ENCODE peak calls at places on chromosomes 7 and 10, in four cellular contexts. P is K562, Z is H1, U is SK-N-SH. M is an unnamed sample.

GRCh38 chr10:69786791-69787190 is 14.9 kb upstream of the COL13A1 start:
- DNase-seq in Z (no peak), U (no peak), P (peak; percentile 20), M (no peak)

GRCh38 chr10:77320852-77321496 is 316.6 kb downstream of the KCNMA1 start:
- DNase-seq in Z (no peak), U (no peak), P (no peak), M (no peak)

GRCh38 chr7:70317356-70317755 is 719.1 kb downstream of the AUTS2 start:
- DNase-seq in U (no peak), Z (no peak), P (no peak), M (no peak)

GRCh38 chr7:51471199-51472016 is 154.8 kb upstream of the COBL start:
- DNase-seq in Z (peak; percentile 63), U (peak; percentile 69), P (no peak), M (peak; percentile 62)

GRCh38 chr10:127168251-127168650 is 28.1 kb downstream of the INSYN2A start:
- DNase-seq in P (no peak), Z (no peak), U (no peak), M (no peak)

GRCh38 chr7:33831389-33832118 is 73.8 kb upstream of the BMPER start:
- DNase-seq in U (no peak), Z (no peak), P (no peak), M (no peak)

GRCh38 chr10:109912335-109913282 is 10.7 kb downstream of the XPNPEP1 start:
- DNase-seq in Z (no peak), P (no peak), U (no peak), M (no peak)

GRCh38 chr10:13590886-13591285 is 4.1 kb downstream of the PRPF18 start:
- DNase-seq in Z (no peak), U (no peak), P (no peak), M (no peak)

GRCh38 chr10:71963756-71964668 is at the start of gene CHST3:
- DNase-seq in U (peak; percentile 84), P (no peak), Z (peak; percentile 78), M (peak; percentile 66)

GRCh38 chr10:13340626-13341370 is 7.3 kb downstream of the SEPHS1 start:
- DNase-seq in Z (no peak), P (no peak), U (no peak), M (no peak)

GRCh38 chr10:53664620-53665019 is 892.0 kb upstream of the MBL2 start:
- DNase-seq in Z (no peak), U (no peak), P (no peak), M (no peak)

GRCh38 chr7:28904539-28905143 is 53.5 kb downstream of the TRIL start:
- DNase-seq in Z (no peak), P (no peak), U (peak; percentile 41), M (no peak)

GRCh38 chr7:20280475-20281351 is 50.0 kb upstream of the ITGB8 start:
- DNase-seq in U (peak; percentile 27), P (no peak), Z (no peak), M (no peak)

GRCh38 chr10:23742807-23743206 is 303.9 kb downstream of the OTUD1 start:
- DNase-seq in Z (no peak), U (no peak), P (no peak), M (no peak)

GRCh38 chr10:89653410-89653828 is 8.4 kb upstream of the PANK1 start:
- DNase-seq in P (no peak), U (no peak), Z (no peak), M (no peak)

GRCh38 chr7:87220026-87220733 is 648 bp upstream of the TMEM243 start:
- DNase-seq in U (peak; percentile 97), P (peak; percentile 61), Z (peak; percentile 88), M (peak; percentile 83)

GRCh38 chr7:25117226-25118047 is 7.6 kb downstream of the CYCS start:
- DNase-seq in U (no peak), Z (no peak), P (peak; percentile 21), M (no peak)

GRCh38 chr10:7886056-7886455 is 67.8 kb downstream of the TAF3 start:
- DNase-seq in P (no peak), U (no peak), Z (no peak), M (no peak)

GRCh38 chr7:24854866-24855265 is 97.6 kb upstream of the GSDME start:
- DNase-seq in P (no peak), U (no peak), Z (no peak), M (no peak)

GRCh38 chr10:12241810-12242529 is 46.0 kb downstream of the CDC123 start:
- DNase-seq in Z (no peak), U (no peak), P (no peak), M (no peak)

GRCh38 chr7:155587486-155587885 is 41.1 kb upstream of the CNPY1 start:
- DNase-seq in U (no peak), P (no peak), Z (no peak), M (no peak)

GRCh38 chr7:24757799-24758275 is 573 bp upstream of the GSDME start:
- DNase-seq in P (no peak), Z (no peak), U (peak; percentile 33), M (no peak)

GRCh38 chr7:117279931-117280525 is 42.8 kb downstream of the WNT2 start:
- DNase-seq in U (no peak), P (peak; percentile 28), Z (no peak), M (no peak)

GRCh38 chr7:114802628-114803027 is 119.3 kb upstream of the MDFIC start:
- DNase-seq in Z (no peak), U (no peak), P (no peak), M (no peak)

GRCh38 chr10:451021-451471 is 238.4 kb downstream of the DIP2C start:
- DNase-seq in U (no peak), Z (no peak), P (no peak), M (no peak)
- TF ChIP-seq TEAD4 in U (no peak), Z (no peak), P (no peak), M (no peak)

GRCh38 chr10:70816220-70816894 is 609 bp downstream of the SGPL1 start:
- DNase-seq in P (peak; percentile 71), U (peak; percentile 89), Z (peak; percentile 76), M (peak; percentile 67)
- TF ChIP-seq TEAD4 in P (no peak), U (no peak), Z (no peak), M (no peak)

GRCh38 chr7:100673302-100673941 is at the start of gene GNB2:
- DNase-seq in U (peak; percentile 99), P (peak; percentile 100), Z (peak; percentile 100), M (peak; percentile 100)

GRCh38 chr7:100675581-100676350 is 2.2 kb downstream of the GNB2 start:
- DNase-seq in P (peak; percentile 91), U (peak; percentile 96), Z (peak; percentile 80), M (peak; percentile 75)

GRCh38 chr7:100674441-100675407 is 1.2 kb downstream of the GNB2 start:
- DNase-seq in Z (peak; percentile 69), P (peak; percentile 60), U (peak; percentile 68), M (no peak)

GRCh38 chr7:100671353-100672327 is 1.9 kb upstream of the GNB2 start:
- DNase-seq in P (no peak), Z (no peak), U (no peak), M (no peak)

GRCh38 chr7:100673942-100674431 is 447 bp downstream of the GNB2 start:
- DNase-seq in P (peak; percentile 71), Z (peak; percentile 76), U (peak; percentile 69), M (no peak)
- TF ChIP-seq TEAD4 in P (no peak), Z (no peak), U (no peak), M (no peak)

DNA sequence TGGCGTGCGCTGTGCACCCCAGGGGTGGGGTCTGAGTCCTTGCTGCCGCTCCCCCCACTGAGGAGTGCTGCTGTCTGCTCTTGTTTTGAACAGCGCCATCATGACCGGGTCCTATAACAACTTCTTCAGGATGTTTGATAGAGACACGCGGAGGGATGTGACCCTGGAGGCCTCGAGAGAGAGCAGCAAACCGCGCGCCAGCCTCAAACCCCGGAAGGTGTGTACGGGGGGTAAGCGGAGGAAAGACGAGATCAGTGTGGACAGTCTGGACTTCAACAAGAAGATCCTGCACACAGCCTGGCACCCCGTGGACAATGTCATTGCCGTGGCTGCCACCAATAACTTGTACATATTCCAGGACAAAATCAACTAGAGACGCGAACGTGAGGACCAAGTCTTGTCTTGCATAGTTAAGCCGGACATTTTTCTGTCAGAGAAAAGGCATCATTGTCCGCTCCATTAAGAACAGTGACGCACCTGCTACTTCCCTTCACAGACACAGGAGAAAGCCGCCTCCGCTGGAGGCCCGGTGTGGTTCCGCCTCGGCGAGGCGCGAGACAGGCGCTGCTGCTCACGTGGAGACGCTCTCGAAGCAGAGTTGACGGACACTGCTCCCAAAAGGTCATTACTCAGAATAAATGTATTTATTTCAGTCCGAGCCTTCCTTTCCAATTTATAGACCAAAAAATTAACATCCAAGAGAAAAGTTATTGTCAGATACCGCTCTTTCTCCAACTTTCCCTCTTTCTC is 26.0 kb downstream of the BNIP3 start:
- DNase-seq in U (no peak), P (no peak), Z (no peak), M (no peak)
- TF ChIP-seq TEAD4 in U (no peak), P (no peak), Z (no peak), M (no peak)

GRCh38 chr7:83936056-83936703 is 258.4 kb downstream of the SEMA3A start:
- DNase-seq in U (peak; percentile 57), Z (peak; percentile 66), P (peak; percentile 76), M (peak; percentile 69)
- TF ChIP-seq TEAD4 in U (no peak), Z (no peak), P (no peak), M (no peak)

DNA sequence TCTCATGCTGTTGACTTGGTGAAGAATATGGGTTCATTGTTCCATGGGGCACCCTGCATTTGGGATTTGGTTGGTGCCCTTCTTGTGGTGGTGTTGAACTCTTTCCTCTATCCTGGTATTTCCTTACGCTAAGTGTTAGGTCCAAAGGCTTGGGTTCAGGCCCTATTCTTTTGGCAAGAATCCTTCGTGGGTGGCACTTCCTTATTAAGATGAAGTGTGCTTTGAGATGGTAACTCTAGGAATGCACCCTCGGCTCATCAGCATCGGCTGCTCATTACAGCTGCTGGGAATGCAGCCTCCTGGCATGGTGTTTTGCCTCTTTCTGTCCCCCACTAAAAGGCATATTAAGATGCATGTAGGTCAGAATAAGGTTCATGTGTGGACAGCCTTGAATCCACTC is 380.7 kb downstream of the RPS24 start:
- DNase-seq in P (no peak), U (no peak), Z (no peak), M (no peak)
- TF ChIP-seq TEAD4 in P (no peak), U (no peak), Z (no peak), M (no peak)

GRCh38 chr7:36819639-36820038 is 95.3 kb upstream of the AOAH start:
- DNase-seq in U (no peak), Z (no peak), P (no peak), M (no peak)
- TF ChIP-seq TEAD4 in U (no peak), Z (no peak), P (no peak), M (no peak)

DNA sequence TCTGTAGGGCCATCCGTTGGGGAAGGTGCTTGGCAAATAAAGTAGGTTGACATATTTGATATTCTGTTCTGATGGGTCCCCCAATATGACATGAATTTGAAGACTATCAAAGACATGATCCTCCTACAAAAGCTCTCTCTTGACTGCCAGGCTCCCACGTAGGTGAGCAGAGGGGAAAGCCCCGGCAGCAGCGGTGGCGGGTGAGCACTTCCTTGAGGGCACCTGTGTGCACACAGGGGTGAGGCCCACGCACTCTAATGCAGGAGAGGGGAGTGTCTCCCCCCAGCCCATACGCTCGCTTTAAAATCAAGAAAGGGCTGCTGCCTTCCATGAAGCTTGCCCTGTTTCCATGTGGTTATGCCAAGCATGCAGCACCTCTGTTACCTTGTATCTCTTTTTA is 100.4 kb downstream of the TAX1BP1 start:
- DNase-seq in Z (no peak), U (peak; percentile 27), P (no peak), M (no peak)
- TF ChIP-seq TEAD4 in Z (no peak), U (no peak), P (no peak), M (no peak)

M was measured in WTC11.